ENCODE peak calls at places on chromosomes 4 and X, in six cellular contexts. L is activated CD4-positive, alpha-beta T cell treated with anti-CD3 and anti-CD28 coated beads, Interleukin-2, amount 10 ng/mL, durations not matched to agents 7 days and 5 days; Z is A549; V is left colon; R is ELF-1; K is GM20000. T is an unnamed sample.

GRCh38 chr4:128379860-128380259 is 92.2 kb upstream of the PGRMC2 start:
- DNase-seq in L (no peak), Z (peak; percentile 53), V (no peak), R (no peak), K (peak; percentile 29), T (no peak)

GRCh38 chr4:173214661-173215060 is 46.0 kb downstream of the GALNT7 start:
- DNase-seq in L (no peak), Z (no peak), V (no peak), R (no peak), K (no peak), T (no peak)

GRCh38 chr4:47075241-47075640 is 43.9 kb downstream of the GABRB1 start:
- DNase-seq in L (no peak), Z (no peak), V (no peak), R (no peak), K (no peak), T (no peak)

GRCh38 chr4:8526363-8526855 is 53.8 kb upstream of the GPR78 start:
- DNase-seq in L (no peak), Z (no peak), V (no peak), R (no peak), K (no peak), T (no peak)

GRCh38 chrX:107226766-107227165 is 20.4 kb downstream of the DNAAF6 start:
- DNase-seq in L (no peak), Z (no peak), V (no peak), R (no peak), K (no peak), T (no peak)

GRCh38 chrX:41457618-41458192 is 10.6 kb downstream of the NYX start:
- DNase-seq in L (peak; percentile 36), Z (no peak), V (no peak), R (no peak), K (peak; percentile 26), T (no peak)

GRCh38 chr4:104491396-104491821 is 3.3 kb downstream of the CXXC4 start:
- DNase-seq in L (peak; percentile 9), Z (peak; percentile 37), V (peak; percentile 45), R (peak; percentile 69), K (peak; percentile 61), T (peak; percentile 57)

GRCh38 chrX:78092296-78092695 is 11.8 kb upstream of the PGK1 start:
- DNase-seq in L (peak; percentile 8), Z (peak; percentile 67), V (no peak), R (peak; percentile 88), K (no peak), T (no peak)

GRCh38 chrX:29940750-29941149 is 274.6 kb upstream of the MAGEB2 start:
- DNase-seq in L (no peak), Z (no peak), V (no peak), R (no peak), K (no peak), T (no peak)

GRCh38 chr4:28357985-28358384 is 1497.3 kb downstream of the STIM2 start:
- DNase-seq in L (no peak), Z (peak; percentile 7), V (no peak), R (peak; percentile 19), K (no peak), T (peak; percentile 38)

GRCh38 chrX:81537723-81538122 is 335.8 kb downstream of the SH3BGRL start:
- DNase-seq in L (no peak), Z (no peak), V (no peak), R (no peak), K (no peak), T (no peak)

GRCh38 chr4:19051751-19052296 is 1030.3 kb upstream of the LCORL start:
- DNase-seq in L (no peak), Z (no peak), V (no peak), R (peak; percentile 85), K (no peak), T (peak; percentile 41)

GRCh38 chr4:116531870-116532269 is 553.5 kb downstream of the TRAM1L1 start:
- DNase-seq in L (no peak), Z (no peak), V (no peak), R (peak; percentile 10), K (no peak), T (no peak)

GRCh38 chrX:41137589-41137988 is 52.3 kb downstream of the USP9X start:
- DNase-seq in L (no peak), Z (no peak), V (no peak), R (no peak), K (no peak), T (no peak)

GRCh38 chr4:25749150-25749794 is 93.6 kb downstream of the SLC34A2 start:
- DNase-seq in L (no peak), Z (no peak), V (no peak), R (no peak), K (no peak), T (no peak)

GRCh38 chr4:173182403-173182802 is 13.8 kb downstream of the GALNT7 start:
- DNase-seq in L (no peak), Z (peak; percentile 81), V (no peak), R (no peak), K (no peak), T (no peak)

GRCh38 chr4:184406915-184407314 is 67.4 kb downstream of the IRF2 start:
- DNase-seq in L (no peak), Z (no peak), V (peak; percentile 58), R (no peak), K (no peak), T (no peak)

GRCh38 chr4:7649741-7650531 is 215.2 kb upstream of the PSAPL1 start:
- DNase-seq in L (peak; percentile 55), Z (no peak), V (peak; percentile 46), R (no peak), K (no peak), T (no peak)

GRCh38 chrX:22952011-22952410 is 47.7 kb upstream of the DDX53 start:
- DNase-seq in L (no peak), Z (peak; percentile 13), V (no peak), R (peak; percentile 31), K (no peak), T (no peak)

GRCh38 chr4:159239534-159239933 is 136.7 kb downstream of the RAPGEF2 start:
- DNase-seq in L (no peak), Z (no peak), V (no peak), R (no peak), K (no peak), T (no peak)

GRCh38 chrX:96006281-96006680 is 678.4 kb upstream of the DIAPH2 start:
- DNase-seq in L (no peak), Z (no peak), V (no peak), R (no peak), K (no peak), T (no peak)

GRCh38 chrX:43836435-43837184 is 45.6 kb downstream of the MAOB start:
- DNase-seq in L (no peak), Z (peak; percentile 24), V (no peak), R (no peak), K (no peak), T (peak; percentile 5)

GRCh38 chr4:86159216-86159615 is 200.6 kb downstream of the MAPK10 start:
- DNase-seq in L (no peak), Z (no peak), V (no peak), R (no peak), K (no peak), T (no peak)

GRCh38 chrX:112734250-112734649 is 54.5 kb upstream of the LHFPL1 start:
- DNase-seq in L (no peak), Z (no peak), V (no peak), R (no peak), K (no peak), T (no peak)